ENCODE peak calls at places on chromosomes 1 and 21, in ten cellular contexts. S is effector memory CD4-positive, alpha-beta T cell; X is endodermal cell; Z is caudate nucleus; B is NCI-H1092; V is activated CD4-positive, alpha-beta T cell treated with anti-CD3 and anti-CD28 coated beads, Interleukin-2, amount 50 U/mL, for 24 hours; R is HS-27A; K is adrenal gland; U is upper lobe of right lung; I is GM06990. H is an unnamed sample.

GRCh38 chr1:4170548-4170947 is 270.5 kb upstream of the C1orf174 start:
- DNase-seq in U (no peak), I (no peak), R (no peak), K (no peak), Z (no peak), S (no peak), B (no peak), X (no peak), V (no peak), H (no peak)

GRCh38 chr1:41312991-41313645 is 48.1 kb upstream of the FOXO6 start:
- DNase-seq in Z (no peak), I (no peak), V (no peak), R (no peak), U (no peak), B (no peak), S (no peak), K (no peak), X (no peak), H (no peak)

GRCh38 chr1:83883979-83884378 is 115.0 kb downstream of the TTLL7 start:
- DNase-seq in V (no peak), X (no peak), K (no peak), U (no peak), R (no peak), I (no peak), B (no peak), S (no peak), Z (no peak), H (no peak)

GRCh38 chr1:197944485-197944884 is 27.3 kb downstream of the LHX9 start:
- DNase-seq in Z (no peak), U (no peak), X (no peak), B (no peak), S (no peak), V (no peak), I (no peak), R (no peak), K (no peak), H (no peak)

GRCh38 chr1:187840557-187840956 is 1011.8 kb downstream of the PLA2G4A start:
- DNase-seq in Z (no peak), U (no peak), K (no peak), S (no peak), R (peak), I (no peak), X (no peak), B (no peak), V (no peak), H (no peak)

GRCh38 chr1:155860939-155861496 is 1.7 kb downstream of the SYT11 start:
- DNase-seq in K (no peak), R (no peak), U (no peak), B (no peak), V (no peak), I (no peak), Z (no peak), S (no peak), X (no peak), H (no peak)

GRCh38 chr21:45365608-45366241 is 39.2 kb upstream of the COL18A1 start:
- DNase-seq in I (no peak), Z (no peak), B (no peak), U (no peak), X (peak), V (no peak), R (peak), S (no peak), K (no peak), H (no peak)

GRCh38 chr1:20137055-20137454 is 2.1 kb upstream of the PLA2G2F start:
- DNase-seq in S (no peak), R (no peak), X (peak), Z (no peak), K (no peak), U (peak), I (no peak), V (no peak), B (no peak), H (no peak)

GRCh38 chr1:231021540-231022031 is 18.5 kb downstream of the FAM89A start:
- DNase-seq in Z (no peak), X (peak), B (no peak), S (no peak), V (no peak), U (no peak), R (no peak), I (no peak), K (no peak), H (no peak)

GRCh38 chr1:210328032-210328745 is 513 bp upstream of the HHAT start:
- DNase-seq in X (no peak), U (no peak), S (no peak), V (no peak), B (no peak), I (no peak), K (no peak), Z (no peak), R (no peak), H (no peak)

GRCh38 chr1:169894424-169895145 is 889 bp upstream of the SCYL3 start:
- DNase-seq in I (no peak), R (no peak), X (no peak), K (no peak), B (no peak), U (no peak), Z (no peak), V (no peak), S (no peak), H (no peak)

GRCh38 chr1:161834967-161835366 is 68.8 kb downstream of the ATF6 start:
- DNase-seq in R (no peak), I (no peak), V (no peak), S (no peak), X (no peak), K (no peak), B (no peak), Z (no peak), U (no peak), H (no peak)

GRCh38 chr1:164617607-164618564 is 58.9 kb downstream of the PBX1 start:
- DNase-seq in V (no peak), I (no peak), R (no peak), X (peak), B (peak), U (no peak), K (no peak), Z (no peak), S (no peak), H (no peak)

GRCh38 chr1:51276286-51276685 is 40.2 kb downstream of the RNF11 start:
- DNase-seq in K (no peak), V (no peak), I (no peak), R (no peak), S (no peak), X (no peak), Z (no peak), U (no peak), B (no peak), H (peak)

GRCh38 chr1:161091093-161091492 is 1.7 kb upstream of the NECTIN4 start:
- DNase-seq in K (no peak), X (peak), V (no peak), S (no peak), R (no peak), B (no peak), Z (no peak), U (no peak), I (no peak), H (no peak)

GRCh38 chr21:42456457-42456856 is 39.6 kb downstream of the RSPH1 start:
- DNase-seq in K (no peak), S (no peak), I (no peak), V (no peak), Z (peak), X (peak), R (no peak), U (no peak), B (no peak), H (no peak)

GRCh38 chr1:159778266-159778665 is 2.5 kb upstream of the DUSP23 start:
- DNase-seq in S (no peak), K (no peak), B (no peak), U (no peak), I (no peak), Z (no peak), V (no peak), X (no peak), R (no peak), H (no peak)

GRCh38 chr1:10767282-10767681 is 29.2 kb downstream of the CASZ1 start:
- DNase-seq in U (no peak), B (no peak), X (no peak), S (no peak), I (no peak), R (no peak), V (no peak), Z (no peak), K (no peak), H (no peak)

GRCh38 chr1:185581020-185581419 is 153.2 kb upstream of the HMCN1 start:
- DNase-seq in B (no peak), V (no peak), R (no peak), I (no peak), S (no peak), Z (no peak), U (no peak), X (no peak), K (no peak), H (no peak)

GRCh38 chr1:165610866-165611265 is 20.2 kb upstream of the MGST3 start:
- DNase-seq in B (no peak), S (no peak), V (no peak), U (no peak), R (no peak), K (no peak), I (no peak), Z (no peak), X (no peak), H (no peak)

GRCh38 chr1:222761171-222761570 is 24.2 kb downstream of the FAM177B start:
- DNase-seq in R (no peak), B (no peak), K (no peak), Z (no peak), V (no peak), U (no peak), I (no peak), S (no peak), X (no peak), H (no peak)

GRCh38 chr1:117890452-117890851 is 39.0 kb downstream of the GDAP2 start:
- DNase-seq in Z (no peak), I (no peak), V (no peak), K (no peak), R (no peak), B (no peak), X (no peak), S (no peak), U (no peak), H (no peak)

GRCh38 chr1:91876040-91876470 is 9.9 kb downstream of the TGFBR3 start:
- DNase-seq in I (peak), B (no peak), U (no peak), X (peak), V (no peak), K (no peak), Z (no peak), R (no peak), S (no peak), H (no peak)

GRCh38 chr1:236673284-236673919 is 12.9 kb upstream of the ACTN2 start:
- DNase-seq in Z (no peak), U (no peak), K (no peak), I (no peak), S (no peak), X (no peak), B (no peak), V (no peak), R (no peak), H (no peak)

GRCh38 chr1:39407889-39408640 is 83.4 kb upstream of the BMP8A start:
- DNase-seq in B (no peak), X (no peak), R (no peak), K (no peak), V (no peak), I (no peak), U (no peak), S (no peak), Z (no peak), H (no peak)

GRCh38 chr21:34147835-34148804 is 74.7 kb downstream of the MRPS6 start:
- DNase-seq in I (no peak), S (no peak), R (no peak), U (no peak), X (no peak), V (no peak), K (no peak), B (no peak), Z (no peak), H (no peak)

GRCh38 chr1:231796141-231796540 is 169.6 kb downstream of the DISC1 start:
- DNase-seq in X (no peak), R (no peak), B (no peak), I (no peak), V (no peak), K (no peak), Z (no peak), U (no peak), S (no peak), H (no peak)

GRCh38 chr1:85554630-85555327 is 25.8 kb upstream of the CCN1 start:
- DNase-seq in K (no peak), U (no peak), V (no peak), I (no peak), R (no peak), S (no peak), B (no peak), X (no peak), Z (no peak), H (no peak)

GRCh38 chr21:45470087-45470515 is 65.1 kb downstream of the COL18A1 start:
- DNase-seq in S (no peak), V (no peak), U (no peak), I (no peak), K (no peak), R (no peak), B (no peak), Z (no peak), X (no peak), H (no peak)

GRCh38 chr1:63931468-63931867 is 157.7 kb downstream of the ROR1 start:
- DNase-seq in U (no peak), I (no peak), B (no peak), Z (no peak), R (no peak), S (no peak), V (no peak), X (no peak), K (no peak), H (no peak)

GRCh38 chr21:36910581-36911307 is 55.7 kb downstream of the HLCS start:
- DNase-seq in K (no peak), R (no peak), B (peak), S (no peak), V (no peak), X (no peak), Z (peak), I (no peak), U (no peak), H (no peak)

GRCh38 chr1:26730695-26731094 is 34.9 kb downstream of the ARID1A start:
- DNase-seq in X (no peak), I (no peak), U (no peak), Z (no peak), S (no peak), R (no peak), V (no peak), K (no peak), B (no peak), H (no peak)

GRCh38 chr1:212228591-212229119 is 56.6 kb upstream of the PPP2R5A start:
- DNase-seq in X (no peak), B (no peak), K (no peak), Z (no peak), U (peak), V (no peak), S (no peak), R (no peak), I (no peak), H (no peak)

GRCh38 chr1:86419277-86419903 is 4.6 kb upstream of the CLCA2 start:
- DNase-seq in V (no peak), I (peak), K (no peak), U (no peak), S (no peak), X (peak), Z (no peak), B (no peak), R (no peak), H (no peak)

GRCh38 chr21:44869860-44870747 is 3.4 kb downstream of the PTTG1IP start:
- DNase-seq in S (no peak), I (no peak), U (peak), K (peak), B (no peak), X (peak), R (peak), V (no peak), Z (no peak), H (peak)

GRCh38 chr1:53508991-53509663 is 49.9 kb downstream of the DMRTB1 start:
- DNase-seq in U (no peak), B (no peak), X (no peak), I (no peak), V (no peak), Z (no peak), S (no peak), R (no peak), K (no peak), H (peak)

GRCh38 chr1:226609836-226610455 is 61.4 kb downstream of the STUM start:
- DNase-seq in V (no peak), X (peak), S (no peak), B (no peak), R (no peak), U (no peak), I (no peak), K (no peak), Z (no peak), H (no peak)

GRCh38 chr1:33366766-33367487 is 46.0 kb upstream of the A3GALT2 start:
- DNase-seq in B (no peak), I (no peak), X (no peak), Z (no peak), K (no peak), U (no peak), V (no peak), S (no peak), R (no peak), H (no peak)

GRCh38 chr1:182348916-182349747 is 42.5 kb downstream of the GLUL start:
- DNase-seq in K (no peak), X (no peak), V (no peak), B (no peak), S (no peak), R (no peak), I (no peak), U (no peak), Z (no peak), H (no peak)

H was measured in T1000.